ENCODE peak calls at places on chromosomes 2 and 18, in five cellular contexts. Q is IMR-90, A is MM.1S, V is mammary epithelial cell, X is fibroblast of lung. W is an unnamed sample.

GRCh38 chr2:155442755-155443372 is 744.4 kb downstream of the KCNJ3 start:
- DNase-seq in Q (no peak), A (no peak), V (peak; percentile 52), X (no peak), W (peak; percentile 1)

GRCh38 chr2:240481720-240482119 is 46.3 kb downstream of the GPC1 start:
- DNase-seq in Q (no peak), A (no peak), V (no peak), X (no peak), W (no peak)

GRCh38 chr2:97656905-97657587 is 6.8 kb downstream of the ACTR1B start:
- DNase-seq in Q (no peak), A (no peak), V (no peak), X (no peak), W (no peak)

GRCh38 chr2:73266061-73266891 is 18.0 kb downstream of the FBXO41 start:
- DNase-seq in Q (peak; percentile 65), A (no peak), V (no peak), X (peak; percentile 29), W (peak; percentile 31)

GRCh38 chr2:113818382-113818951 is 62.0 kb upstream of the SLC35F5 start:
- DNase-seq in Q (peak; percentile 100), A (no peak), V (peak; percentile 84), X (peak; percentile 96), W (peak; percentile 99)

GRCh38 chr2:114139542-114139941 is 249.7 kb downstream of the ACTR3 start:
- DNase-seq in Q (no peak), A (no peak), V (no peak), X (no peak), W (no peak)

GRCh38 chr2:232817756-232818155 is 41.4 kb upstream of the KCNJ13 start:
- DNase-seq in Q (no peak), A (no peak), V (no peak), X (no peak), W (no peak)

GRCh38 chr18:36296591-36297418 is 708 bp upstream of the FHOD3 start:
- DNase-seq in Q (peak; percentile 77), A (peak; percentile 28), V (peak; percentile 57), X (peak; percentile 64), W (peak; percentile 77)

GRCh38 chr18:11672198-11672597 is 16.9 kb upstream of the GNAL start:
- DNase-seq in Q (no peak), A (no peak), V (no peak), X (no peak), W (no peak)

GRCh38 chr2:157722580-157723234 is 94.0 kb upstream of the ACVR1C start:
- DNase-seq in Q (peak; percentile 11), A (no peak), V (no peak), X (peak; percentile 39), W (peak; percentile 13)

GRCh38 chr2:20438334-20439192 is 8.3 kb upstream of the RHOB start:
- DNase-seq in Q (peak; percentile 94), A (no peak), V (peak; percentile 84), X (peak; percentile 99), W (peak; percentile 80)

GRCh38 chr2:235762832-235763598 is 269.2 kb downstream of the AGAP1 start:
- DNase-seq in Q (no peak), A (no peak), V (no peak), X (no peak), W (no peak)

GRCh38 chr2:164621761-164622105 is 451 bp upstream of the GRB14 start:
- DNase-seq in Q (no peak), A (no peak), V (peak; percentile 5), X (no peak), W (no peak)

GRCh38 chr2:39991298-39991697 is 212.2 kb upstream of the THUMPD2 start:
- DNase-seq in Q (peak; percentile 59), A (no peak), V (peak; percentile 54), X (peak; percentile 27), W (peak; percentile 76)

GRCh38 chr18:6624729-6625308 is 104.7 kb upstream of the ARHGAP28 start:
- DNase-seq in Q (peak; percentile 71), A (no peak), V (peak; percentile 30), X (peak; percentile 86), W (peak; percentile 80)

GRCh38 chr2:240620149-240620731 is 5.0 kb upstream of the GPR35 start:
- DNase-seq in Q (no peak), A (no peak), V (no peak), X (no peak), W (no peak)

GRCh38 chr2:38572167-38572566 is 30.6 kb downstream of the HNRNPLL start:
- DNase-seq in Q (peak; percentile 89), A (no peak), V (peak; percentile 61), X (peak; percentile 70), W (peak; percentile 82)

GRCh38 chr2:189411860-189412259 is 29.4 kb upstream of the WDR75 start:
- DNase-seq in Q (peak; percentile 96), A (no peak), V (peak; percentile 42), X (peak; percentile 99), W (peak; percentile 92)

GRCh38 chr2:148259674-148260073 is 238.8 kb downstream of the MBD5 start:
- DNase-seq in Q (peak; percentile 40), A (no peak), V (peak; percentile 74), X (peak; percentile 6), W (peak; percentile 27)

GRCh38 chr2:171986778-171987177 is 13.0 kb upstream of the METAP1D start:
- DNase-seq in Q (no peak), A (no peak), V (no peak), X (no peak), W (no peak)

GRCh38 chr18:57048351-57048750 is 98.5 kb upstream of the BOD1L2 start:
- DNase-seq in Q (no peak), A (no peak), V (no peak), X (no peak), W (no peak)

GRCh38 chr2:170221317-170222288 is 43.7 kb downstream of the MYO3B start:
- DNase-seq in Q (peak; percentile 76), A (no peak), V (peak; percentile 58), X (peak; percentile 68), W (peak; percentile 31)

GRCh38 chr2:97701186-97701585 is 12.2 kb upstream of the ZAP70 start:
- DNase-seq in Q (no peak), A (no peak), V (no peak), X (no peak), W (no peak)

GRCh38 chr2:98869272-98869641 is 66.8 kb downstream of the CRACDL start:
- DNase-seq in Q (no peak), A (no peak), V (peak; percentile 42), X (no peak), W (no peak)

GRCh38 chr2:44786045-44786817 is 155.3 kb upstream of the SIX3 start:
- DNase-seq in Q (no peak), A (no peak), V (no peak), X (no peak), W (no peak)

GRCh38 chr18:32920796-32921787 is 148.3 kb upstream of the KLHL14 start:
- DNase-seq in Q (peak; percentile 95), A (no peak), V (peak; percentile 92), X (peak; percentile 95), W (peak; percentile 97)
- H3K4me2 ChIP-seq in Q (no peak overlapping the region), A (no peak overlapping the region), V (peak overlapping the region; percentile 74), X (no peak overlapping the region), W (peak overlapping the region; percentile 74)

GRCh38 chr2:88751770-88752169 is 60.3 kb downstream of the RPIA start:
- DNase-seq in Q (no peak), A (peak; percentile 89), V (no peak), X (no peak), W (no peak)

GRCh38 chr2:88755836-88756235 is 64.4 kb downstream of the RPIA start:
- DNase-seq in Q (no peak), A (no peak), V (no peak), X (no peak), W (no peak)

GRCh38 chr2:88754585-88755305 is 63.3 kb downstream of the RPIA start:
- DNase-seq in Q (no peak), A (peak; percentile 68), V (no peak), X (no peak), W (no peak)

GRCh38 chr2:88757025-88757424 is 65.6 kb downstream of the RPIA start:
- DNase-seq in Q (no peak), A (no peak), V (no peak), X (no peak), W (no peak)

DNA sequence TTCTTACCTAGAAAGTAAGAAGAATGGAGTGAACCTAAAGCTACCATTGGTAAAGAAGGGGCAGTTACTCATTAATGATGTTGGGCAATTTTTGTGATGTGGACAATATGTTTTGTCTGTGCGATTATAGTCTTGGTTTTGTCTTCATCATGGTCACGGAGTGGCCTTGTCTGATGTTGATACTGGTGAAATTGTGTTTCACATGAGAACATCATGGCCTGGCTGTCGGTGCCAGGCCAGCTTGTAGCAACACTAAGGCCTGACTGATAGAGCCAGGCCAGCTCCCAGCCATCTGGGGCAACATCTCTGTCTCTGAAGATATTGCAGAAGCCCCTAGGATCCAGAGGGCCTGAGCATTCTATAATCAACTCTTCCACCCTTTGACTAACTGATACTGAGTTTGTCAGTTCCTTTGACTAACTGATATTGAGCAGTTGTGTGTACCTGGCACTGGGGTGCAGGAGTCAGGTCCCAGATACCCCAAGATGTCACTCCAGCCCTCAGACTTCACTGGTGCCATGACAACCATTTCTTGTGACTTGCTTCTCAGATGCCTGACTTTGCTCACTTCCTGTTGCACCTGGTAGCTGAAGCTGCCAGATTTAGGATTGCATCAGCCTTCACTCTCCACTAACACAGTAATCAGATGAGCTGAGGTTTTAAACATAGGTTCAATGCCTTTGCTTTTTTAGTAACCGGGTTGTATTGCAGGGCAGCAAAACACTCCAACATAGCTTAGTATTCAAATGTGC is 62.5 kb downstream of the RPIA start:
- DNase-seq in Q (peak; percentile 61), A (peak; percentile 95), V (peak; percentile 28), X (peak; percentile 9), W (peak; percentile 4)
- H3K4me1 ChIP-seq in Q (no peaks in the 10 kb centered on the region), A (peaks cover 70% of the 10 kb centered on the region), V (no peaks in the 10 kb centered on the region), X (no peaks in the 10 kb centered on the region), W (no peaks in the 10 kb centered on the region)

GRCh38 chr2:62339413-62339812 is 143.5 kb downstream of the B3GNT2 start:
- DNase-seq in Q (no peak), A (no peak), V (no peak), X (no peak), W (no peak)
- TF ChIP-seq CTCF in Q (no peak), A (no peak), V (no peak), X (peak; percentile 4), W (no peak)

GRCh38 chr2:195252018-195252417 is 405.0 kb upstream of the SLC39A10 start:
- DNase-seq in Q (no peak), A (no peak), V (no peak), X (no peak), W (no peak)

GRCh38 chr2:195251221-195251620 is 405.8 kb upstream of the SLC39A10 start:
- DNase-seq in Q (no peak), A (no peak), V (no peak), X (no peak), W (no peak)
- H3K4me2 ChIP-seq in Q (no peak overlapping the region), A (no peak overlapping the region), V (no peak overlapping the region), X (no peak overlapping the region), W (no peak overlapping the region)

DNA sequence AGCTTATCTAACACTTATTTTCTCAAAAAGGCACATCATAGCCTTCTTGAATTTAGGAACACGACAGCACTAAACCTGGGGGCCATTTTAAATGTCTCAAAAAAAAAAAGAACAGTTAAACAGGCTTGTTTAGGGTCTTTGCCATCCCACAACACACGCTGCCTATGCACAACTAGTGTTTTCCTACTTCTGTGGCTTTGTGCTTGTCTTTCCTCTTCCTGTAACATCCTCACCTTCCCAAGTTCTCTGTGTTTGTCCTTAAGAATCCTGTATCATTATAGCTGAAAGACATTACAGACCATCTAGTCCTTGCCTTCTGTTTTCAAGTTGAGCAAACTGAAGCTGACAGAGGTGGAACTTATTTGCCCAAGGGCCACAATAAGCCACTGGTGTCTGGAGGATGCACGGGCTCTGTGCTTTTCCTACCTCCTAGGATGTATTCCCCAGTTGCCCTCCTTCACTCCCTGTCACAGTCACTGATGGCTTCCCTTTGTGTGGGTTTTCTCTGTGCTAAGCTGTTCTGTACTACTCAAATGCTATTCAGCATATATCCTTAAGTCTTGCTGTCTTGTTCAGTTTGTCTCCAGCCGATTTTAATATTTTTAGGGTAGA is 22.6 kb downstream of the SNRPD1 start:
- DNase-seq in Q (no peak), A (no peak), V (no peak), X (no peak), W (no peak)
- H3K4me1 ChIP-seq in Q (no peaks in the 10 kb centered on the region), A (no peaks in the 10 kb centered on the region), V (peaks cover 13% of the 10 kb centered on the region), X (no peaks in the 10 kb centered on the region), W (no peaks in the 10 kb centered on the region)